ENCODE peak calls at places on chromosome 6, in six cellular contexts. One of them, this sample, is unnamed.

GRCh38 chr6:47129129-47129528 is 87.0 kb upstream of the ADGRF1 start:
- DNase-seq in GM23338: no peak
- DNase-seq in GM06990: no peak
- DNase-seq in cardiac fibroblast: no peak
- DNase-seq in A549: no peak
- DNase-seq in ovary: no peak
- DNase-seq in this sample: no peak

GRCh38 chr6:99330159-99330558 is 19.3 kb downstream of the FAXC start:
- DNase-seq in GM23338: peak
- DNase-seq in GM06990: peak
- DNase-seq in cardiac fibroblast: peak
- DNase-seq in A549: peak
- DNase-seq in ovary: no peak
- DNase-seq in this sample: peak

GRCh38 chr6:151721671-151722070 is 85.8 kb upstream of the ESR1 start:
- DNase-seq in GM23338: no peak
- DNase-seq in GM06990: no peak
- DNase-seq in cardiac fibroblast: no peak
- DNase-seq in A549: no peak
- DNase-seq in ovary: no peak
- DNase-seq in this sample: no peak

GRCh38 chr6:131651782-131652181 is 14.7 kb downstream of the ENPP3 start:
- DNase-seq in GM23338: no peak
- DNase-seq in GM06990: no peak
- DNase-seq in cardiac fibroblast: no peak
- DNase-seq in A549: no peak
- DNase-seq in ovary: no peak
- DNase-seq in this sample: no peak

GRCh38 chr6:83065511-83066192 is at the start of gene UBE3D:
- DNase-seq in GM23338: peak
- DNase-seq in GM06990: peak
- DNase-seq in cardiac fibroblast: peak
- DNase-seq in A549: peak
- DNase-seq in ovary: peak
- DNase-seq in this sample: peak

GRCh38 chr6:157075549-157076426 is 247.5 kb downstream of the TMEM242 start:
- DNase-seq in GM23338: no peak
- DNase-seq in GM06990: peak
- DNase-seq in cardiac fibroblast: peak
- DNase-seq in A549: no peak
- DNase-seq in ovary: no peak
- DNase-seq in this sample: peak

GRCh38 chr6:53233309-53233708 is 84.7 kb upstream of the GCM1 start:
- DNase-seq in GM23338: no peak
- DNase-seq in GM06990: no peak
- DNase-seq in cardiac fibroblast: no peak
- DNase-seq in A549: no peak
- DNase-seq in ovary: no peak
- DNase-seq in this sample: peak

GRCh38 chr6:15763364-15763763 is 100.5 kb upstream of the DTNBP1 start:
- DNase-seq in GM23338: no peak
- DNase-seq in GM06990: no peak
- DNase-seq in cardiac fibroblast: peak
- DNase-seq in A549: no peak
- DNase-seq in ovary: no peak
- DNase-seq in this sample: no peak

GRCh38 chr6:153117986-153118886 is 12.8 kb downstream of the RGS17 start:
- DNase-seq in GM23338: no peak
- DNase-seq in GM06990: peak
- DNase-seq in cardiac fibroblast: peak
- DNase-seq in A549: peak
- DNase-seq in ovary: no peak
- DNase-seq in this sample: peak

GRCh38 chr6:97630592-97630991 is 347.6 kb upstream of the MMS22L start:
- DNase-seq in GM23338: no peak
- DNase-seq in GM06990: no peak
- DNase-seq in cardiac fibroblast: no peak
- DNase-seq in A549: no peak
- DNase-seq in ovary: no peak
- DNase-seq in this sample: peak

GRCh38 chr6:126198581-126198980 is 141.3 kb upstream of the CENPW start:
- DNase-seq in GM23338: no peak
- DNase-seq in GM06990: no peak
- DNase-seq in cardiac fibroblast: no peak
- DNase-seq in A549: no peak
- DNase-seq in ovary: no peak
- DNase-seq in this sample: no peak

GRCh38 chr6:29924287-29924686 is 18.0 kb upstream of the HLA-A start:
- DNase-seq in GM23338: no peak
- DNase-seq in GM06990: no peak
- DNase-seq in cardiac fibroblast: no peak
- DNase-seq in A549: no peak
- DNase-seq in ovary: no peak
- DNase-seq in this sample: no peak

GRCh38 chr6:29924731-29925130 is 17.6 kb upstream of the HLA-A start:
- DNase-seq in GM23338: no peak
- DNase-seq in GM06990: no peak
- DNase-seq in cardiac fibroblast: no peak
- DNase-seq in A549: no peak
- DNase-seq in ovary: no peak
- DNase-seq in this sample: no peak

GRCh38 chr6:29926081-29926794 is 16.1 kb upstream of the HLA-A start:
- DNase-seq in GM23338: peak
- DNase-seq in GM06990: peak
- DNase-seq in cardiac fibroblast: peak
- DNase-seq in A549: no peak
- DNase-seq in ovary: peak
- DNase-seq in this sample: peak

GRCh38 chr6:29926795-29927427 is 15.4 kb upstream of the HLA-A start:
- DNase-seq in GM23338: peak
- DNase-seq in GM06990: peak
- DNase-seq in cardiac fibroblast: peak
- DNase-seq in A549: peak
- DNase-seq in ovary: peak
- DNase-seq in this sample: peak

GRCh38 chr6:29925341-29926080 is 16.8 kb upstream of the HLA-A start:
- DNase-seq in GM23338: no peak
- DNase-seq in GM06990: no peak
- DNase-seq in cardiac fibroblast: no peak
- DNase-seq in A549: no peak
- DNase-seq in ovary: no peak
- DNase-seq in this sample: no peak
- H3K4me3 ChIP-seq in GM23338: peak
- H3K4me3 ChIP-seq in GM06990: peak
- H3K4me3 ChIP-seq in cardiac fibroblast: no peak
- H3K4me3 ChIP-seq in A549: no peak
- H3K4me3 ChIP-seq in ovary: no peak
- H3K4me3 ChIP-seq in this sample: peak

GRCh38 chr6:139126255-139126654 is 8.6 kb upstream of the HECA start:
- DNase-seq in GM23338: no peak
- DNase-seq in GM06990: no peak
- DNase-seq in cardiac fibroblast: peak
- DNase-seq in A549: no peak
- DNase-seq in ovary: no peak
- DNase-seq in this sample: peak

GRCh38 chr6:139119553-139119952 is 15.3 kb upstream of the HECA start:
- DNase-seq in GM23338: no peak
- DNase-seq in GM06990: no peak
- DNase-seq in cardiac fibroblast: no peak
- DNase-seq in A549: no peak
- DNase-seq in ovary: no peak
- DNase-seq in this sample: no peak

GRCh38 chr6:139129284-139129683 is 5.6 kb upstream of the HECA start:
- DNase-seq in GM23338: no peak
- DNase-seq in GM06990: no peak
- DNase-seq in cardiac fibroblast: peak
- DNase-seq in A549: no peak
- DNase-seq in ovary: no peak
- DNase-seq in this sample: peak

DNA sequence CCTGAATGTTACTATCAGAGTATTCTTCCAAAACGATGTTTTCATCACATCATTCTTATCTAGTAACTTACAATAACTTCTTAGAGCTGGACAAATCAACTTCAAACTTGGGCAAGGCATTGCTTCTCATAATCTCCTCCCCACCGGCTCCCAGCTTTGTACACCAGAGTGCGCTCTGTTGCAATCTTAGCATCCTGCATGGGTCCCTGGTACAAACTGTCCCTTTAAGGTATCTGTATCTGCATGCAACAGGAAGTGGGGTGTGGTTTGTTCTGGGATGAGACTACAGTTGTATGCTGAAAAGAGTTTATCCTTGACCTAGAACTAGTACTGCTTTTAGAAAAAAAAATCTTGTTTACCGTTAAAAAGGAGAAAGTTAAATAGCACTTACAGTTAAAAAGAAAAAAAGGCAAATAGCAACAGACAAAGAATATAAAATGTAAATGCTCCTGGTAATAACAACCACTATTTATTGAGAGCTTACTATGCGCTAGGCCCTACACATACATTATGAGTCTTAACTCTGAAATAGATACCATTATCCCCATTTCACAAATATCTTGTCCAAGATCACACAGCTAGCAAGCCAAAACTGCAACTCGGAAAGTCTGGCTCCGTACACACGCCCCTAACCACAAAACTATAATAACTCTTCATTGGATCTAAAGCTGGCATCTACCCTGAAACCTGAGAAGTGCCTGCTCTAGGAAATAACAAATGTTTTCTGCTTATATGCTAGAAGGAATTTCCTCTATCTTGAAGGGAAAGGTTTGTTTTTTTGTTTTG is 9.8 kb upstream of the HECA start:
- DNase-seq in GM23338: peak
- DNase-seq in GM06990: peak
- DNase-seq in cardiac fibroblast: peak
- DNase-seq in A549: peak
- DNase-seq in ovary: peak
- DNase-seq in this sample: peak
- TF ChIP-seq CTCF in GM23338: peak
- TF ChIP-seq CTCF in GM06990: peak
- TF ChIP-seq CTCF in cardiac fibroblast: peak
- TF ChIP-seq CTCF in A549: no peak
- TF ChIP-seq CTCF in ovary: no peak
- TF ChIP-seq CTCF in this sample: peak

GRCh38 chr6:17585766-17586502 is 14.2 kb upstream of the FAM8A1 start:
- DNase-seq in GM23338: peak
- DNase-seq in GM06990: no peak
- DNase-seq in cardiac fibroblast: no peak
- DNase-seq in A549: peak
- DNase-seq in ovary: no peak
- DNase-seq in this sample: no peak

GRCh38 chr6:17580518-17581048 is 19.5 kb upstream of the FAM8A1 start:
- DNase-seq in GM23338: peak
- DNase-seq in GM06990: no peak
- DNase-seq in cardiac fibroblast: peak
- DNase-seq in A549: peak
- DNase-seq in ovary: peak
- DNase-seq in this sample: peak

GRCh38 chr6:17588011-17588410 is 12.1 kb upstream of the FAM8A1 start:
- DNase-seq in GM23338: no peak
- DNase-seq in GM06990: no peak
- DNase-seq in cardiac fibroblast: no peak
- DNase-seq in A549: no peak
- DNase-seq in ovary: no peak
- DNase-seq in this sample: no peak

GRCh38 chr6:17584241-17584803 is 15.8 kb upstream of the FAM8A1 start:
- DNase-seq in GM23338: peak
- DNase-seq in GM06990: no peak
- DNase-seq in cardiac fibroblast: peak
- DNase-seq in A549: peak
- DNase-seq in ovary: no peak
- DNase-seq in this sample: peak

GRCh38 chr6:17583811-17584210 is 16.3 kb upstream of the FAM8A1 start:
- DNase-seq in GM23338: no peak
- DNase-seq in GM06990: no peak
- DNase-seq in cardiac fibroblast: peak
- DNase-seq in A549: no peak
- DNase-seq in ovary: no peak
- DNase-seq in this sample: no peak
- H3K4me3 ChIP-seq in GM23338: no peak
- H3K4me3 ChIP-seq in GM06990: no peak
- H3K4me3 ChIP-seq in cardiac fibroblast: no peak
- H3K4me3 ChIP-seq in A549: no peak
- H3K4me3 ChIP-seq in ovary: no peak
- H3K4me3 ChIP-seq in this sample: no peak

GRCh38 chr6:39304951-39305350 is 9.3 kb downstream of the KCNK17 start:
- DNase-seq in GM23338: no peak
- DNase-seq in GM06990: no peak
- DNase-seq in cardiac fibroblast: no peak
- DNase-seq in A549: no peak
- DNase-seq in ovary: no peak
- DNase-seq in this sample: no peak

GRCh38 chr6:39301606-39302005 is 12.6 kb downstream of the KCNK17 start:
- DNase-seq in GM23338: peak
- DNase-seq in GM06990: no peak
- DNase-seq in cardiac fibroblast: peak
- DNase-seq in A549: peak
- DNase-seq in ovary: no peak
- DNase-seq in this sample: no peak

GRCh38 chr6:39302669-39303424 is 11.4 kb downstream of the KCNK17 start:
- DNase-seq in GM23338: peak
- DNase-seq in GM06990: peak
- DNase-seq in cardiac fibroblast: peak
- DNase-seq in A549: peak
- DNase-seq in ovary: peak
- DNase-seq in this sample: peak

GRCh38 chr6:39302011-39302410 is 12.2 kb downstream of the KCNK17 start:
- DNase-seq in GM23338: no peak
- DNase-seq in GM06990: no peak
- DNase-seq in cardiac fibroblast: no peak
- DNase-seq in A549: no peak
- DNase-seq in ovary: no peak
- DNase-seq in this sample: no peak

DNA sequence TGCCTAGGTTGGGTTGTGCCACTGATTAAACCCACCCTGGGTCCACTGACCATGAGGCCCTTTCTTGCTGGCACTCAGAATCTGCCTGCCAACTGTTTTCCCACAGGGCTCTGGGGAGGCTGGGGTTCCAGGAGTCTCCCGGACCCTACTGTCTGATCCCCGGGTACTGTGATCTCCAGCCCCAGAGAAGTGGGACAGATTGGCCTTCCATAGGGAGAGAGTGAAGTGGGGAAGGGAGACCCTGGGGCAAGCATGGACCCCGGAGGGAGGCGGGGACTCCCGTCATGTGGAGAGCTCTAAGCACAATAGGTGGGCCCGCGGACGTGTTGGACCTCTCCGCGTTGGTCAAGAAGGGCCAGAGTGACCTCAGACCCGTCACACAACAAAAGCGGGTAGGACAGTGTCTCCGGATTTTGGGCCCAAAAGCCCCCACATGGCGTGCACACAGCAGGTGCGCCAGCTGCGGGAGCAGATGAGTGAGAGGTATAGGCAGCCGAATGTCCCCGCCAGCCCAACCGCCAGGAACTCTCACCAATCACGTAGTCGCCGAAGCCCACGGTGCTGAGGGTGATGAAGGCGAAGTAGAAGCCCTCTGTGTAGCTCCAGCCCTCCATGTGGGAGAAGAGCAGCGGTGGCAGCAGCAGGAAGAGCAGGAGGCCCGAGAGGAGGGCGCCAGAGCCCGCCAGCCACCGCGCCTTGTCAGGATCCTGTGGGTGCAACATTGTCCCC is 10.6 kb downstream of the KCNK17 start:
- DNase-seq in GM23338: no peak
- DNase-seq in GM06990: no peak
- DNase-seq in cardiac fibroblast: no peak
- DNase-seq in A549: no peak
- DNase-seq in ovary: no peak
- DNase-seq in this sample: no peak
- TF ChIP-seq CTCF in GM23338: peak
- TF ChIP-seq CTCF in GM06990: no peak
- TF ChIP-seq CTCF in cardiac fibroblast: no peak
- TF ChIP-seq CTCF in A549: no peak
- TF ChIP-seq CTCF in ovary: no peak
- TF ChIP-seq CTCF in this sample: no peak